ENCODE peak calls at places on chromosome 6, in five cellular contexts. X is HCT116, B is SK-N-SH, D is GM12878, M is H1. G is an unnamed sample.
A peak's percentile ranks its signal among the peaks of the same experiment; 100 is the strongest.

GRCh38 chr6:11810854-11811643 is 32.4 kb upstream of the ADTRP start:
- DNase-seq in X (no peak), B (no peak), D (no peak), M (no peak), G (no peak)

GRCh38 chr6:149217466-149217888 is 100.0 kb upstream of the TAB2 start:
- DNase-seq in X (peak; percentile 3), B (no peak), D (no peak), M (no peak), G (no peak)

GRCh38 chr6:35486005-35486925 is 10.6 kb downstream of the TEAD3 start:
- DNase-seq in X (no peak), B (peak; percentile 25), D (no peak), M (no peak), G (no peak)

GRCh38 chr6:94071835-94072234 is 652.5 kb upstream of the EPHA7 start:
- DNase-seq in X (no peak), B (no peak), D (no peak), M (no peak), G (no peak)

GRCh38 chr6:166955121-166955864 is 1.1 kb downstream of the RNASET2 start:
- DNase-seq in X (no peak), B (peak; percentile 69), D (no peak), M (no peak), G (no peak)

GRCh38 chr6:140051521-140052455 is 677.3 kb upstream of the CITED2 start:
- DNase-seq in X (no peak), B (peak; percentile 10), D (no peak), M (no peak), G (no peak)

GRCh38 chr6:122645256-122645655 is 35.1 kb downstream of the PKIB start:
- DNase-seq in X (no peak), B (no peak), D (no peak), M (no peak), G (no peak)

GRCh38 chr6:128062882-128063603 is 162.2 kb upstream of the THEMIS start:
- DNase-seq in X (no peak), B (no peak), D (no peak), M (no peak), G (no peak)

GRCh38 chr6:6315660-6316059 is 4.8 kb downstream of the F13A1 start:
- DNase-seq in X (peak; percentile 52), B (peak; percentile 52), D (no peak), M (no peak), G (peak; percentile 40)

GRCh38 chr6:99152345-99152643 is 197.2 kb downstream of the FAXC start:
- DNase-seq in X (no peak), B (no peak), D (no peak), M (no peak), G (no peak)

GRCh38 chr6:17341117-17341805 is 52.1 kb upstream of the CAP2 start:
- DNase-seq in X (no peak), B (no peak), D (no peak), M (no peak), G (no peak)
- TF ChIP-seq YY1 in X (no peak), B (no peak), D (no peak), M (no peak), G (no peak)

DNA sequence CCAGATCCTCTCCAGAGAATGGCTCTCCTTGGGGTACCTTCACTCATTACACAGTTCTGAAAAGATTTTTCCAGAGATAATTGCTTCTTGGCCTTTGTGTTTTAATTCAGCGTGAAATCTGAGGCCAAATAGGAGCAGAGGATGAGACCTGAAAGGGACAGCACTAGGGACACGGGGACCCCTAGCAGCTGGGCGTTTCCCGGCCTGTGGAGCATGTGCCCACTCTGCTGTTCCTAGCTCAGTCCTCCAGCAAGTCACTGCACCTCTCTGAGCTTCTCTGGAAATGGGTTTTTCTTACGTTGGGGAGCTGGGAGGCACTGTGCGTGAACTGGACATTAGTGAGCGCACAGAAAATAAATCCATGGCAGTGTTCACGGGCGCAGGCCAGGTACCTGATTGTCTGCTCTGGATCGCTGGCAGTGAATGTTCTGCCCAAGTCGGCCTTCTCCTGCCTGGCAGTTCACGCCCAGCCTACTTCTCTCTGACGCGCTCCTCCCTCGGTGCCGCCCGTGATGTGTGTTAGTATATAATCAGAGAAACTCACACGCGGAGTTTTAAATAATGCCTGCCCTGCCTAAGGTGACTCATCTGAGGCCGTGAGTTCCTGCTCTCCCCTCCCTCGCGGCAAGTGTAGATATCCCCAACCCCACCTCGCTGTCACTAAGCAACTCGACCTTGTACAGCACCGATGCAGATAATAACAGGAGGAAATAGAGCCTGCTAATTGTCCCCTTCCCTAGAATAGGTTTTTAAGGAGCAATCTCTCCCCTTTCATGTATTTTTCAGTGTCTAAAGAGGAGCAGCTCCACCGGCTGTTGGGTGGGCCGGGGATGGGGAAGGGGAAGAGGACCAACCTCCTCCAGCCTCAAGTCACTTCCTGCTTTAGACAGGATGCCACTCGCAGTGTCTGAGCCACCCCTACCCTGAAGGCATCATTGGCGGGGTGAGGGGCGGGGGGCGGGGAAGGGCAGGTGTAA is 2.7 kb upstream of the TUBB2A start:
- DNase-seq in X (peak; percentile 33), B (no peak), D (no peak), M (no peak), G (no peak)
- H3K4me3 ChIP-seq in X (no peak overlapping the region), B (no peak overlapping the region), D (no peak overlapping the region), M (no peak overlapping the region), G (peak overlapping the region; percentile 0)

GRCh38 chr6:96236471-96236870 is 220.7 kb downstream of the FUT9 start:
- DNase-seq in X (no peak), B (no peak), D (no peak), M (no peak), G (no peak)
- TF ChIP-seq YY1 in X (no peak), B (no peak), D (no peak), M (no peak), G (no peak)

GRCh38 chr6:33428219-33428890 is 8.5 kb downstream of the SYNGAP1 start:
- DNase-seq in X (no peak), B (peak; percentile 71), D (no peak), M (no peak), G (no peak)

GRCh38 chr6:33430334-33430733 is 10.5 kb downstream of the SYNGAP1 start:
- DNase-seq in X (no peak), B (no peak), D (no peak), M (no peak), G (no peak)

GRCh38 chr6:33429745-33430042 is 9.8 kb downstream of the SYNGAP1 start:
- DNase-seq in X (no peak), B (no peak), D (no peak), M (no peak), G (no peak)

GRCh38 chr6:33427585-33428218 is 7.8 kb downstream of the SYNGAP1 start:
- DNase-seq in X (no peak), B (peak; percentile 80), D (no peak), M (no peak), G (no peak)

DNA sequence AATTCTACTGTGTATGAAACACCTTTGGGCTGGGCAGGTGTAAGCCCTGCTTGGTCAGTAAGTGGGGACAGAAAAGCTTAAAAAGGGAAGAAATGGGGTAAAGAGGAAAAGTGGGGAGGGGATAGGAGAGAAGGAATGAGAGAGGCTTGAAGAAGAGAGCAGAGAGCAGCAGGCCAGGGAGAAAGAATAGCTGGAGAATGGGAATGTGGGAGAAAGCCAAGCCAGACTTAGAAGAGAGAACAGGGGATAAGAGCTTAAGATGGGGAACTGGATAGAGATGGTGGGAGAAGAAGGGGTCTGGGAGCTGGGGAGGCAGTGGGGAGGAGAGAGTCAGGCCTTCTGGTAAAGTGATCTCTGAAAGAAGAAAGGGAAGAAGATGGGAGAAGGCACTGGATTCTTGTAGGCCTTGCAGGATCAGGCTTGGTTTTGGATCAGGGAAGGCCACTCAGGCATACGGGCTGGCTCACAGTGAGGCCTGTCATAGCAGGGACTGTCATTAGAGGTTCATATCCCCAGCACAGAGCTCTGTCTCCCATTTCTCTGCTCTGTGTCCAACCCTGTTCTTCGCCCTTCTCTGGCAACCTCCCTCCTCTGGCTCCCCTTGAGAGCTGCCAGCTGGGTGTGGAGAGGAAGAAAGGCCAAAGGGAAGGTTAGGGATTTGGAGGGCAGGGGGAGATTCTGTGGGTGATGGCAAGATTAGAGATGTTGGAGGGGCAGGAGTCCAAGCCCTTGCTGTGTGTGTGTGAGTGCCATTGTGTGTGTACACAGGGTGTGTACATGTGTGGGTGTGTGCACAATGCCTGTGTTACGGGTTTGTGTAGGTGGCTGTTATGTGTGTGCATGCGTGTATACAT is 9.3 kb downstream of the SYNGAP1 start:
- DNase-seq in X (no peak), B (no peak), D (no peak), M (no peak), G (no peak)
- H3K4me3 ChIP-seq in X (no peak overlapping the region), B (peak overlapping the region; percentile 66), D (no peak overlapping the region), M (no peak overlapping the region), G (no peak overlapping the region)

GRCh38 chr6:116556814-116557403 is 3.4 kb downstream of the CALHM4 start:
- DNase-seq in X (no peak), B (no peak), D (no peak), M (no peak), G (no peak)

GRCh38 chr6:116556065-116556464 is 2.5 kb downstream of the CALHM4 start:
- DNase-seq in X (no peak), B (no peak), D (no peak), M (no peak), G (no peak)

GRCh38 chr6:116560130-116560529 is 6.6 kb downstream of the CALHM4 start:
- DNase-seq in X (no peak), B (no peak), D (no peak), M (no peak), G (no peak)

GRCh38 chr6:116561377-116562018 is 7.9 kb downstream of the CALHM4 start:
- DNase-seq in X (peak; percentile 55), B (peak; percentile 70), D (no peak), M (no peak), G (peak; percentile 42)

DNA sequence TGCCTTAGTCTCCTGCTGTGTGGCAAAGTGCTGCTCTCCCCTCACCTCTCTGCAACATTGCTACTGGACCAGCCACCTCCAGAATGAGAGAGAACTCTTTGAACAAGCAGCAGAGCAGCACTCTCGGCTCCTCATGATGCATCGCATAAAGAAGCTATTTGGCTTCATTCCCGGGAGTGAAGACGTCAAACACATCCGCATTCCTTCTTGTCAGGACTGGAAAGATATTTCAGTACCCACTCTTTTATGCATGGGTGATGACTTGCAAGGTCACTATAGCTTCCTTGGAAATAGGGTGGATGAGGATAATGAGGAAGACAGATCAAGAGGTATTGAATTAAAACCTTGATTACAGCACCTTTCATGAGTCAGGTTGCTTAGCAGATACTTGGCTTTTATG is 4.3 kb downstream of the CALHM4 start:
- DNase-seq in X (peak; percentile 66), B (no peak), D (no peak), M (no peak), G (no peak)
- TF ChIP-seq YY1 in X (no peak), B (no peak), D (no peak), M (no peak), G (no peak)

GRCh38 chr6:118285791-118286190 is 262.3 kb upstream of the PLN start:
- DNase-seq in X (no peak), B (no peak), D (no peak), M (no peak), G (no peak)
- H3K4me3 ChIP-seq in X (no peak overlapping the region), B (no peak overlapping the region), D (no peak overlapping the region), M (no peak overlapping the region), G (no peak overlapping the region)

G was measured in NT2/D1.